ENCODE peak calls at places on chromosomes 7 and 10, in ten cellular contexts. R is cardiac muscle cell, G is fibroblast of villous mesenchyme, U is Calu3, Q is LHCN-M2, X is substantia nigra, F is germinal center, J is GM23338, N is HCT116, I is RWPE1. K is an unnamed sample.

GRCh38 chr7:131945948-131946525 is 389.6 kb upstream of the PODXL start:
- DNase-seq in X (no peak), U (no peak), N (no peak), J (peak), I (no peak), G (no peak), R (no peak), F (no peak), Q (no peak), K (no peak)

GRCh38 chr10:24519950-24520349 is 203.7 kb downstream of the ARHGAP21 start:
- DNase-seq in F (no peak), I (no peak), J (peak), Q (no peak), R (no peak), N (no peak), G (no peak), X (no peak), U (no peak), K (no peak)

GRCh38 chr10:90964781-90965462 is 44.0 kb upstream of the ANKRD1 start:
- DNase-seq in N (no peak), G (no peak), Q (no peak), R (no peak), U (no peak), I (no peak), J (no peak), F (no peak), X (no peak), K (no peak)

GRCh38 chr7:151075978-151076426 is 4.6 kb downstream of the FASTK start:
- DNase-seq in Q (no peak), U (no peak), R (no peak), F (no peak), X (no peak), N (no peak), G (no peak), I (no peak), J (no peak), K (no peak)

GRCh38 chr7:8724080-8724718 is 290.8 kb downstream of the NXPH1 start:
- DNase-seq in F (peak), U (peak), N (no peak), R (peak), Q (peak), J (peak), G (no peak), X (no peak), I (peak), K (peak)

GRCh38 chr7:38673795-38674194 is 42.6 kb upstream of the AMPH start:
- DNase-seq in G (peak), N (no peak), Q (peak), R (no peak), J (no peak), X (no peak), U (no peak), F (no peak), I (peak), K (peak)

GRCh38 chr7:69640925-69641594 is 42.8 kb downstream of the AUTS2 start:
- DNase-seq in Q (no peak), U (no peak), N (no peak), G (no peak), R (no peak), F (no peak), I (no peak), X (no peak), J (no peak), K (no peak)

GRCh38 chr7:116284390-116284789 is 74.1 kb downstream of the TES start:
- DNase-seq in R (no peak), F (no peak), J (no peak), X (no peak), I (peak), N (no peak), U (no peak), G (no peak), Q (no peak), K (no peak)

GRCh38 chr7:47453093-47454056 is 128.5 kb downstream of the TNS3 start:
- DNase-seq in X (no peak), G (peak), N (no peak), R (no peak), I (peak), J (no peak), Q (peak), U (no peak), F (no peak), K (peak)

GRCh38 chr10:24360286-24361127 is 151.6 kb downstream of the KIAA1217 start:
- DNase-seq in J (peak), G (peak), Q (peak), I (peak), N (peak), F (peak), X (no peak), U (peak), R (peak), K (peak)

GRCh38 chr7:90661290-90662151 is 65.4 kb downstream of the CDK14 start:
- DNase-seq in U (no peak), R (no peak), F (no peak), Q (peak), I (peak), X (no peak), G (no peak), N (no peak), J (peak), K (peak)

GRCh38 chr7:84207025-84207424 is 12.4 kb upstream of the SEMA3A start:
- DNase-seq in U (no peak), I (no peak), G (no peak), R (no peak), J (peak), X (no peak), Q (no peak), N (no peak), F (no peak), K (no peak)

GRCh38 chr7:44883961-44884360 is 1.4 kb downstream of the PURB start:
- DNase-seq in N (no peak), G (peak), R (no peak), Q (no peak), I (no peak), F (no peak), U (no peak), X (no peak), J (no peak), K (peak)